ENCODE peak calls at places on chromosomes 7 and 10, in four cellular contexts. One of them, this sample, is unnamed.

GRCh38 chr10:17217661-17218306 is 10.3 kb upstream of the VIM start:
- DNase-seq in occipital lobe: no peak
- DNase-seq in NCI-H1105: no peak
- DNase-seq in activated B cell treated with CpG ODN at 0.5 μM for 24 hours: no peak
- DNase-seq in this sample: no peak

GRCh38 chr7:27347261-27347610 is 104.6 kb downstream of the EVX1 start:
- DNase-seq in occipital lobe: no peak
- DNase-seq in NCI-H1105: no peak
- DNase-seq in activated B cell treated with CpG ODN at 0.5 μM for 24 hours: no peak
- DNase-seq in this sample: no peak

GRCh38 chr10:8275911-8276310 is 221.4 kb downstream of the GATA3 start:
- DNase-seq in occipital lobe: no peak
- DNase-seq in NCI-H1105: no peak
- DNase-seq in activated B cell treated with CpG ODN at 0.5 μM for 24 hours: no peak
- DNase-seq in this sample: no peak

GRCh38 chr10:110052911-110053310 is 45.1 kb downstream of the ADD3 start:
- DNase-seq in occipital lobe: no peak
- DNase-seq in NCI-H1105: no peak
- DNase-seq in activated B cell treated with CpG ODN at 0.5 μM for 24 hours: no peak
- DNase-seq in this sample: no peak

GRCh38 chr7:151491859-151492258 is 27.8 kb downstream of the RHEB start:
- DNase-seq in occipital lobe: no peak
- DNase-seq in NCI-H1105: no peak
- DNase-seq in activated B cell treated with CpG ODN at 0.5 μM for 24 hours: no peak
- DNase-seq in this sample: peak

GRCh38 chr10:71042699-71043098 is 154.3 kb upstream of the PCBD1 start:
- DNase-seq in occipital lobe: no peak
- DNase-seq in NCI-H1105: no peak
- DNase-seq in activated B cell treated with CpG ODN at 0.5 μM for 24 hours: no peak
- DNase-seq in this sample: no peak

GRCh38 chr10:22681783-22682183 is 32.6 kb downstream of the PIP4K2A start:
- DNase-seq in occipital lobe: no peak
- DNase-seq in NCI-H1105: no peak
- DNase-seq in activated B cell treated with CpG ODN at 0.5 μM for 24 hours: no peak
- DNase-seq in this sample: peak

GRCh38 chr10:114364726-114365125 is 39.6 kb downstream of the AFAP1L2 start:
- DNase-seq in occipital lobe: no peak
- DNase-seq in NCI-H1105: no peak
- DNase-seq in activated B cell treated with CpG ODN at 0.5 μM for 24 hours: no peak
- DNase-seq in this sample: no peak

GRCh38 chr7:142516038-142516501 is 233.2 kb upstream of the PRSS1 start:
- DNase-seq in occipital lobe: no peak
- DNase-seq in NCI-H1105: peak
- DNase-seq in activated B cell treated with CpG ODN at 0.5 μM for 24 hours: no peak
- DNase-seq in this sample: peak

GRCh38 chr10:110764378-110764777 is 107.3 kb upstream of the PDCD4 start:
- DNase-seq in occipital lobe: no peak
- DNase-seq in NCI-H1105: no peak
- DNase-seq in activated B cell treated with CpG ODN at 0.5 μM for 24 hours: no peak
- DNase-seq in this sample: no peak

GRCh38 chr10:14322531-14322930 is 8.2 kb downstream of the FRMD4A start:
- DNase-seq in occipital lobe: no peak
- DNase-seq in NCI-H1105: no peak
- DNase-seq in activated B cell treated with CpG ODN at 0.5 μM for 24 hours: no peak
- DNase-seq in this sample: no peak

GRCh38 chr10:49324711-49325110 is 25.7 kb downstream of the C10orf71 start:
- DNase-seq in occipital lobe: no peak
- DNase-seq in NCI-H1105: no peak
- DNase-seq in activated B cell treated with CpG ODN at 0.5 μM for 24 hours: no peak
- DNase-seq in this sample: peak

GRCh38 chr10:93113042-93113441 is 39.3 kb downstream of the CYP26A1 start:
- DNase-seq in occipital lobe: no peak
- DNase-seq in NCI-H1105: no peak
- DNase-seq in activated B cell treated with CpG ODN at 0.5 μM for 24 hours: no peak
- DNase-seq in this sample: no peak

GRCh38 chr10:15197276-15197675 is 28.8 kb upstream of the NMT2 start:
- DNase-seq in occipital lobe: no peak
- DNase-seq in NCI-H1105: no peak
- DNase-seq in activated B cell treated with CpG ODN at 0.5 μM for 24 hours: no peak
- DNase-seq in this sample: no peak

GRCh38 chr10:71419002-71419540 is 22.4 kb downstream of the CDH23 start:
- DNase-seq in occipital lobe: no peak
- DNase-seq in NCI-H1105: no peak
- DNase-seq in activated B cell treated with CpG ODN at 0.5 μM for 24 hours: no peak
- DNase-seq in this sample: no peak

GRCh38 chr7:12475362-12476063 is 71.8 kb upstream of the VWDE start:
- DNase-seq in occipital lobe: no peak
- DNase-seq in NCI-H1105: no peak
- DNase-seq in activated B cell treated with CpG ODN at 0.5 μM for 24 hours: no peak
- DNase-seq in this sample: peak

GRCh38 chr10:3570855-3571266 is 214.1 kb downstream of the KLF6 start:
- DNase-seq in occipital lobe: no peak
- DNase-seq in NCI-H1105: no peak
- DNase-seq in activated B cell treated with CpG ODN at 0.5 μM for 24 hours: no peak
- DNase-seq in this sample: no peak

GRCh38 chr10:122253605-122254004 is 17.5 kb upstream of the BTBD16 start:
- DNase-seq in occipital lobe: no peak
- DNase-seq in NCI-H1105: no peak
- DNase-seq in activated B cell treated with CpG ODN at 0.5 μM for 24 hours: no peak
- DNase-seq in this sample: no peak

GRCh38 chr10:91689731-91690168 is 56.9 kb upstream of the PPP1R3C start:
- DNase-seq in occipital lobe: no peak
- DNase-seq in NCI-H1105: no peak
- DNase-seq in activated B cell treated with CpG ODN at 0.5 μM for 24 hours: no peak
- DNase-seq in this sample: no peak

GRCh38 chr10:77792155-77792554 is 134.4 kb downstream of the DLG5 start:
- DNase-seq in occipital lobe: no peak
- DNase-seq in NCI-H1105: no peak
- DNase-seq in activated B cell treated with CpG ODN at 0.5 μM for 24 hours: no peak
- DNase-seq in this sample: no peak

GRCh38 chr7:129855935-129856717 is 96.6 kb downstream of the UBE2H start:
- DNase-seq in occipital lobe: no peak
- DNase-seq in NCI-H1105: no peak
- DNase-seq in activated B cell treated with CpG ODN at 0.5 μM for 24 hours: no peak
- DNase-seq in this sample: no peak

GRCh38 chr7:20403356-20403755 is 72.7 kb downstream of the ITGB8 start:
- DNase-seq in occipital lobe: no peak
- DNase-seq in NCI-H1105: no peak
- DNase-seq in activated B cell treated with CpG ODN at 0.5 μM for 24 hours: no peak
- DNase-seq in this sample: no peak

GRCh38 chr7:38463277-38464224 is 167.6 kb downstream of the AMPH start:
- DNase-seq in occipital lobe: peak
- DNase-seq in NCI-H1105: no peak
- DNase-seq in activated B cell treated with CpG ODN at 0.5 μM for 24 hours: no peak
- DNase-seq in this sample: peak

GRCh38 chr10:132646443-132647097 is 109.0 kb downstream of the INPP5A start:
- DNase-seq in occipital lobe: no peak
- DNase-seq in NCI-H1105: no peak
- DNase-seq in activated B cell treated with CpG ODN at 0.5 μM for 24 hours: peak
- DNase-seq in this sample: no peak

GRCh38 chr10:8050561-8051108 is 3.9 kb upstream of the GATA3 start:
- DNase-seq in occipital lobe: no peak
- DNase-seq in NCI-H1105: no peak
- DNase-seq in activated B cell treated with CpG ODN at 0.5 μM for 24 hours: no peak
- DNase-seq in this sample: no peak

GRCh38 chr7:132508724-132509348 is 67.4 kb downstream of the PLXNA4 start:
- DNase-seq in occipital lobe: no peak
- DNase-seq in NCI-H1105: no peak
- DNase-seq in activated B cell treated with CpG ODN at 0.5 μM for 24 hours: no peak
- DNase-seq in this sample: no peak

GRCh38 chr10:131032329-131033165 is 279.0 kb downstream of the TCERG1L start:
- DNase-seq in occipital lobe: no peak
- DNase-seq in NCI-H1105: no peak
- DNase-seq in activated B cell treated with CpG ODN at 0.5 μM for 24 hours: no peak
- DNase-seq in this sample: no peak

GRCh38 chr10:78627254-78627795 is 441.4 kb upstream of the ZMIZ1 start:
- DNase-seq in occipital lobe: no peak
- DNase-seq in NCI-H1105: no peak
- DNase-seq in activated B cell treated with CpG ODN at 0.5 μM for 24 hours: no peak
- DNase-seq in this sample: no peak

GRCh38 chr7:116616555-116617059 is 55.4 kb upstream of the MET start:
- DNase-seq in occipital lobe: no peak
- DNase-seq in NCI-H1105: no peak
- DNase-seq in activated B cell treated with CpG ODN at 0.5 μM for 24 hours: no peak
- DNase-seq in this sample: no peak

This sample was measured in RWPE1.